ENCODE peak calls at places on chromosomes 6 and 20, in four cellular contexts. One of them, this sample, is unnamed.

GRCh38 chr20:40865095-40865494 is 163.5 kb upstream of the TOP1 start:
- DNase-seq in HCT116: no peak
- DNase-seq in cardiac fibroblast: no peak
- DNase-seq in fibroblast of pulmonary artery: no peak
- DNase-seq in this sample: no peak

GRCh38 chr6:44061375-44062104 is 65.7 kb downstream of the MRPL14 start:
- DNase-seq in HCT116: no peak
- DNase-seq in cardiac fibroblast: peak; percentile 66
- DNase-seq in fibroblast of pulmonary artery: peak; percentile 60
- DNase-seq in this sample: peak; percentile 76

GRCh38 chr6:85403331-85404015 is 46.4 kb upstream of the NT5E start:
- DNase-seq in HCT116: no peak
- DNase-seq in cardiac fibroblast: peak; percentile 97
- DNase-seq in fibroblast of pulmonary artery: peak; percentile 93
- DNase-seq in this sample: peak; percentile 85

GRCh38 chr6:112149236-112149635 is 61.8 kb downstream of the FAM229B start:
- DNase-seq in HCT116: no peak
- DNase-seq in cardiac fibroblast: no peak
- DNase-seq in fibroblast of pulmonary artery: no peak
- DNase-seq in this sample: no peak

GRCh38 chr20:47972916-47973309 is 187.6 kb upstream of the SULF2 start:
- DNase-seq in HCT116: no peak
- DNase-seq in cardiac fibroblast: no peak
- DNase-seq in fibroblast of pulmonary artery: no peak
- DNase-seq in this sample: no peak

GRCh38 chr20:49384437-49385434 is 97.7 kb downstream of the KCNB1 start:
- DNase-seq in HCT116: peak; percentile 53
- DNase-seq in cardiac fibroblast: peak; percentile 74
- DNase-seq in fibroblast of pulmonary artery: peak; percentile 65
- DNase-seq in this sample: peak; percentile 59

GRCh38 chr20:33791959-33792597 is 19.1 kb upstream of the CHMP4B start:
- DNase-seq in HCT116: no peak
- DNase-seq in cardiac fibroblast: peak; percentile 76
- DNase-seq in fibroblast of pulmonary artery: peak; percentile 59
- DNase-seq in this sample: peak; percentile 72

GRCh38 chr20:22581437-22582385 is 2.7 kb downstream of the FOXA2 start:
- DNase-seq in HCT116: no peak
- DNase-seq in cardiac fibroblast: no peak
- DNase-seq in fibroblast of pulmonary artery: no peak
- DNase-seq in this sample: no peak

GRCh38 chr6:906920-907319 is 214.0 kb upstream of the EXOC2 start:
- DNase-seq in HCT116: no peak
- DNase-seq in cardiac fibroblast: no peak
- DNase-seq in fibroblast of pulmonary artery: no peak
- DNase-seq in this sample: no peak

GRCh38 chr6:114301596-114302219 is 41.1 kb downstream of the HS3ST5 start:
- DNase-seq in HCT116: no peak
- DNase-seq in cardiac fibroblast: no peak
- DNase-seq in fibroblast of pulmonary artery: no peak
- DNase-seq in this sample: no peak

GRCh38 chr6:114310053-114310452 is 32.8 kb downstream of the HS3ST5 start:
- DNase-seq in HCT116: no peak
- DNase-seq in cardiac fibroblast: no peak
- DNase-seq in fibroblast of pulmonary artery: no peak
- DNase-seq in this sample: no peak

DNA sequence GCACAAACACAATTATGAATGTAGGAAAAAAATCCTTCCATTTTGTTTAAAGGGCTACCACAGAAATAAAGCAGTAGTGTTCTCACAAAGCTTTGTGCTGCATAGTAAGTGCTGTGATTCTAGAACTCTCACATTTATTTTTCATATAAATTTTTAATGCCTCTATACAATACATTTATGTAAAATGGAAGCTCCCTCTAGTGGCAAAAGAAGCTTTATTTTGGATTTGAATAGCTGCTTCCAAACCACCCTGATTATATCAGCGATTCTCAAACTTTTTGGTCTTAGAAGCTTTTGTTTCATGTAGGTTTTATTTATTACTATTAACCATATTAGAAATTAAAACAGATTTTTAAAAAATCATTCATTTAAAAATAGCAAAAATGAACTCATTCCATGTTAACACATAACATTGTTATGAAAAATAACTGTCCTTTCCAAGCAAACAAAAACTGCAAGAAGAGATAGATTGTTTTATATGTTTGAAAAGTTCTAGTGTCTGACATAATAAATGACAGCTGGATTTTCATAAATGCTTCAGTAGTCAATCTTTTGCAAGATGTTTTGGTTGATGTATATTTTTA is 38.4 kb downstream of the HS3ST5 start:
- DNase-seq in HCT116: peak; percentile 3
- DNase-seq in cardiac fibroblast: peak; percentile 49
- DNase-seq in fibroblast of pulmonary artery: peak; percentile 47
- DNase-seq in this sample: peak; percentile 24
- TF ChIP-seq CTCF in HCT116: peak; percentile 43
- TF ChIP-seq CTCF in cardiac fibroblast: peak; percentile 47
- TF ChIP-seq CTCF in fibroblast of pulmonary artery: peak; percentile 56
- TF ChIP-seq CTCF in this sample: peak; percentile 50

GRCh38 chr6:31575952-31576684 is 753 bp downstream of the TNF start:
- DNase-seq in HCT116: no peak
- DNase-seq in cardiac fibroblast: peak; percentile 33
- DNase-seq in fibroblast of pulmonary artery: no peak
- DNase-seq in this sample: no peak
- H3K4me3 ChIP-seq in HCT116: no peak overlapping the region
- H3K4me3 ChIP-seq in cardiac fibroblast: no peak overlapping the region
- H3K4me3 ChIP-seq in fibroblast of pulmonary artery: no peak overlapping the region
- H3K4me3 ChIP-seq in this sample: no peak overlapping the region

GRCh38 chr6:15644904-15645303 is 17.9 kb downstream of the DTNBP1 start:
- DNase-seq in HCT116: no peak
- DNase-seq in cardiac fibroblast: no peak
- DNase-seq in fibroblast of pulmonary artery: no peak
- DNase-seq in this sample: no peak

GRCh38 chr6:15638373-15638772 is 24.5 kb downstream of the DTNBP1 start:
- DNase-seq in HCT116: no peak
- DNase-seq in cardiac fibroblast: no peak
- DNase-seq in fibroblast of pulmonary artery: no peak
- DNase-seq in this sample: no peak

GRCh38 chr6:15643542-15643941 is 19.3 kb downstream of the DTNBP1 start:
- DNase-seq in HCT116: no peak
- DNase-seq in cardiac fibroblast: no peak
- DNase-seq in fibroblast of pulmonary artery: no peak
- DNase-seq in this sample: no peak

DNA sequence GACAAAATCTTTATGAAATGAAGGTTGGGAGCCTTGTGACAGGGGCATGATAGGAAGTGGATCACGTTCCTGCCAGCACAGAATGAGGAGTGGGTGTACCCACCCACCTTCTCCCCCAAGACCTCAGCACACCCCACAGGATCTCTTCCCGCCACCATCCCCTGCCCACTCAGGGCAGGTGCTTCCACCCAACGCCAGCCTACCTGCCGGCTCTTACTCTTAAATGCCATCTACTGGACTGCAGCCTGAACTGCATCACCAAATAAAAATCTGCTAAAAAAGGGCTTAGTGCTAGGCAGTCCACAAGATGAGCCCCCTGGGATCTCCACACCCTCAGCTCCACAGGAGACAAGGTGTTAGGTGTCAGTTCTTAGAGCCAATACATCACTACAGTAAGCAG is 20.6 kb downstream of the DTNBP1 start:
- DNase-seq in HCT116: no peak
- DNase-seq in cardiac fibroblast: no peak
- DNase-seq in fibroblast of pulmonary artery: no peak
- DNase-seq in this sample: no peak
- TF ChIP-seq CTCF in HCT116: peak; percentile 51
- TF ChIP-seq CTCF in cardiac fibroblast: peak; percentile 50
- TF ChIP-seq CTCF in fibroblast of pulmonary artery: peak; percentile 29
- TF ChIP-seq CTCF in this sample: peak; percentile 41

DNA sequence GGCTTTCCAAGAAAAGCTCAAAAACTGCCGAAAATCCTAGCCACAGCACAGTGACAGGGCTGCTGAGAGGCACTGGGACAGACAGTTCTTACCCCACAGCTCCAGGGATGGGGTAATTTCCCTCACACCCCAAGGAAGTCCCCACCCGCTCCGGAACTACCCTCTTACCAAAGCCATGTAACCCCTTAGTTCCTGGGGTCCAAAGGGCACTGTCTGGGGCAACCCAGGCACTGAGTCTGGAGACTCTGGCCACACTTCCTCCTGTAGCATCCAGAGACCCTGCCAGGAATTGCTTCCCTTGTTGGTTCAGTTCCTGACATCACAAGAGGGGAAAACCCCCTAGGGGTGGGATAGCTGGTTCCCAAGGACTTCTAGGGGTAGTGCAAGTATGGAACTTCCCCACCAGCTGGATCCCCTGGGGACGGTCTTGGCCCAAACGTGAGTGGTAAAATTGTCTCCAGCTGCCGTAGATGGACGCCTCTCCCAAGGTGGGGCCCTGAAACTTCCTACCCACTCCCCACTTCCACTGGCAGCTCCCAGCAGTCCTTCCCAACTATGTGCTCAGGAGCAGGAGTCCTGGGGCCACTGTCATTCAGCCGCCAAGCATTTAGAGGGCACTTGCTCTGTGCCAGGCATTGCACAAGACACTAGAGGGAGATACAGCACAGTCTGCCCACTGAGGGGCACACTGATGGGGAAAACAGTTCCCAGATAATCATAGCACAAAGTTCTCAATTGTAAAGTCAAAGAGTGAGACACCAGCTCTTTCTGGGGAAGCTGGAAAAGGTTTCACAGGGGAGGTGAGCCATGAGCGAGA is 17.3 kb upstream of the HCK start:
- DNase-seq in HCT116: no peak
- DNase-seq in cardiac fibroblast: peak; percentile 18
- DNase-seq in fibroblast of pulmonary artery: no peak
- DNase-seq in this sample: no peak
- H3K4me3 ChIP-seq in HCT116: no peak overlapping the region
- H3K4me3 ChIP-seq in cardiac fibroblast: no peak overlapping the region
- H3K4me3 ChIP-seq in fibroblast of pulmonary artery: no peak overlapping the region
- H3K4me3 ChIP-seq in this sample: no peak overlapping the region

GRCh38 chr20:62907377-62908317 is 18.7 kb downstream of the DIDO1 start:
- DNase-seq in HCT116: no peak
- DNase-seq in cardiac fibroblast: no peak
- DNase-seq in fibroblast of pulmonary artery: no peak
- DNase-seq in this sample: no peak
- TF ChIP-seq CTCF in HCT116: peak; percentile 59
- TF ChIP-seq CTCF in cardiac fibroblast: peak; percentile 61
- TF ChIP-seq CTCF in fibroblast of pulmonary artery: peak; percentile 48
- TF ChIP-seq CTCF in this sample: peak; percentile 48

GRCh38 chr6:55047433-55048044 is 126.8 kb upstream of the HCRTR2 start:
- DNase-seq in HCT116: no peak
- DNase-seq in cardiac fibroblast: no peak
- DNase-seq in fibroblast of pulmonary artery: no peak
- DNase-seq in this sample: no peak

GRCh38 chr6:55052846-55053245 is 121.5 kb upstream of the HCRTR2 start:
- DNase-seq in HCT116: no peak
- DNase-seq in cardiac fibroblast: no peak
- DNase-seq in fibroblast of pulmonary artery: no peak
- DNase-seq in this sample: no peak

GRCh38 chr6:55046869-55047422 is 127.4 kb upstream of the HCRTR2 start:
- DNase-seq in HCT116: no peak
- DNase-seq in cardiac fibroblast: no peak
- DNase-seq in fibroblast of pulmonary artery: no peak
- DNase-seq in this sample: no peak
- H3K4me3 ChIP-seq in HCT116: no peak overlapping the region
- H3K4me3 ChIP-seq in cardiac fibroblast: no peak overlapping the region
- H3K4me3 ChIP-seq in fibroblast of pulmonary artery: no peak overlapping the region
- H3K4me3 ChIP-seq in this sample: no peak overlapping the region

This sample was measured in fibroblast of mammary gland.